ENCODE peak calls at places on chromosomes 13 and 19, in ten cellular contexts. E, I, U, Q, B, Z, O, R, D and M are unnamed samples.

GRCh38 chr19:18279516-18280246 is 1.7 kb downstream of the JUND start:
- DNase-seq in Q (peak), D (peak), B (peak), O (peak), E (peak), U (peak), Z (peak), I (peak), R (peak), M (peak)

GRCh38 chr13:79995334-79995733 is 345.6 kb downstream of the SPRY2 start:
- DNase-seq in O (no peak), I (no peak), B (no peak), U (no peak), Z (no peak), E (no peak), R (no peak), D (no peak), Q (peak), M (no peak)

GRCh38 chr13:38763446-38764381 is 76.8 kb downstream of the FREM2 start:
- DNase-seq in R (no peak), E (no peak), I (no peak), U (no peak), B (no peak), O (peak), Q (peak), Z (peak), D (no peak), M (peak)

GRCh38 chr19:2888739-2889224 is 11.9 kb upstream of the ZNF57 start:
- DNase-seq in E (peak), R (no peak), U (no peak), B (no peak), Q (no peak), I (no peak), Z (peak), D (peak), O (no peak), M (peak)

GRCh38 chr13:75693227-75693626 is 57.1 kb downstream of the LMO7 start:
- DNase-seq in B (no peak), D (no peak), U (no peak), O (no peak), I (no peak), Z (no peak), Q (no peak), E (no peak), R (no peak), M (no peak)

GRCh38 chr19:2171349-2172145 is 7.8 kb downstream of the DOT1L start:
- DNase-seq in D (no peak), O (peak), B (no peak), I (no peak), Q (no peak), U (no peak), R (no peak), E (no peak), Z (no peak), M (peak)

GRCh38 chr13:26629260-26629659 is 71.8 kb downstream of the WASF3 start:
- DNase-seq in U (no peak), B (no peak), E (no peak), Q (peak), R (no peak), O (no peak), Z (peak), I (no peak), D (no peak), M (no peak)

GRCh38 chr19:16075430-16076153 is 703 bp upstream of the TPM4 start:
- DNase-seq in R (peak), Q (no peak), O (no peak), D (no peak), I (peak), E (no peak), B (no peak), U (no peak), Z (no peak), M (no peak)

GRCh38 chr13:37418490-37418889 is 180.1 kb downstream of the POSTN start:
- DNase-seq in E (no peak), R (no peak), O (no peak), B (no peak), U (no peak), Q (no peak), D (no peak), I (no peak), Z (no peak), M (no peak)

GRCh38 chr19:46674416-46675178 is 13.6 kb upstream of the DACT3 start:
- DNase-seq in O (no peak), I (no peak), B (no peak), U (no peak), D (no peak), Q (peak), E (no peak), Z (peak), R (no peak), M (no peak)

GRCh38 chr19:41919948-41920712 is 8.1 kb downstream of the ERFL start:
- DNase-seq in I (no peak), D (no peak), E (no peak), B (no peak), R (no peak), Q (no peak), Z (no peak), O (no peak), U (no peak), M (no peak)

GRCh38 chr13:93233997-93234416 is 7.4 kb downstream of the GPC6 start:
- DNase-seq in E (no peak), R (no peak), Z (peak), O (peak), U (no peak), B (no peak), Q (no peak), D (no peak), I (no peak), M (peak)
- TF ChIP-seq CTCF in E (peak), R (no peak), Z (peak), O (peak), U (no peak), B (no peak), Q (peak), D (no peak), I (no peak), M (no peak)

GRCh38 chr19:13097331-13098258 is 5.1 kb downstream of the LYL1 start:
- DNase-seq in E (peak), U (no peak), R (no peak), O (no peak), Z (peak), B (no peak), I (peak), Q (no peak), D (no peak), M (no peak)
- H3K4me3 ChIP-seq in E (peak), U (no peak), R (peak), O (no peak), Z (peak), B (no peak), I (peak), Q (peak), D (no peak), M (no peak)

DNA sequence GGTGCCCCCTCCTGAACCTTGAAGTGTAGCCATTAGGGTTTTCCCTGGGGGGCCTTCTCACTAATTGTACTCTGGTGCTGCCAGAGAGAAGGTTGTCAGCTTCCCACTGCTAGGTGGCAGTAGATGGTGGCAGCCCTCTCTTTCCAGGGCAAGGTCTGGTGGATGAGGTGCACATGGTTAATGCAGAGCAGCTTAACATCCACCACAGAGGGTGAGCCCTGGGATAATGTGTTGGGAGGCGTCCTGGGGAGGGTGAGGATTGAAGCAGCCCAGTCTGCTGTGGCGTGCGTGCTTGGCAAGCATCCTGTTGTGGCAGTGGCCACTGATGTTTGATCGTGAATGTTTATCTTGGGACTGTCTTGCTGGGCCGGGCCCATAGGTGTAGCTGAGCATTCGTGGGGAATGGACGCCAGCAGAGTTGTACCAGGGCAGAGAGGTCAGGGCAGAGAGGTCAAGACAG is 5.8 kb downstream of the EGLN2 start:
- DNase-seq in E (no peak), U (no peak), D (no peak), I (no peak), O (no peak), B (no peak), Q (no peak), Z (no peak), R (no peak), M (no peak)
- TF ChIP-seq CTCF in E (no peak), U (no peak), D (no peak), I (no peak), O (no peak), B (no peak), Q (peak), Z (no peak), R (peak), M (no peak)

GRCh38 chr13:70108276-70108845 is at the start of gene KLHL1:
- DNase-seq in Z (no peak), O (no peak), B (no peak), I (no peak), D (no peak), E (no peak), Q (no peak), U (no peak), R (no peak), M (no peak)
- H3K4me3 ChIP-seq in Z (no peak), O (no peak), B (no peak), I (no peak), D (no peak), E (no peak), Q (no peak), U (no peak), R (no peak), M (no peak)

GRCh38 chr19:33812388-33813330 is 16.0 kb downstream of the KCTD15 start:
- DNase-seq in D (no peak), R (no peak), U (no peak), B (no peak), Z (no peak), O (no peak), E (peak), I (peak), Q (no peak), M (no peak)
- TF ChIP-seq CTCF in D (no peak), R (no peak), U (no peak), B (no peak), Z (no peak), O (no peak), E (no peak), I (no peak), Q (no peak), M (no peak)

GRCh38 chr13:65631078-65631477 is 1599.1 kb downstream of the PCDH9 start:
- DNase-seq in D (no peak), O (no peak), E (no peak), B (no peak), U (no peak), Z (no peak), Q (no peak), I (no peak), R (no peak), M (no peak)
- H3K4me3 ChIP-seq in D (no peak), O (no peak), E (no peak), B (no peak), U (no peak), Z (no peak), Q (no peak), I (no peak), R (no peak), M (no peak)

DNA sequence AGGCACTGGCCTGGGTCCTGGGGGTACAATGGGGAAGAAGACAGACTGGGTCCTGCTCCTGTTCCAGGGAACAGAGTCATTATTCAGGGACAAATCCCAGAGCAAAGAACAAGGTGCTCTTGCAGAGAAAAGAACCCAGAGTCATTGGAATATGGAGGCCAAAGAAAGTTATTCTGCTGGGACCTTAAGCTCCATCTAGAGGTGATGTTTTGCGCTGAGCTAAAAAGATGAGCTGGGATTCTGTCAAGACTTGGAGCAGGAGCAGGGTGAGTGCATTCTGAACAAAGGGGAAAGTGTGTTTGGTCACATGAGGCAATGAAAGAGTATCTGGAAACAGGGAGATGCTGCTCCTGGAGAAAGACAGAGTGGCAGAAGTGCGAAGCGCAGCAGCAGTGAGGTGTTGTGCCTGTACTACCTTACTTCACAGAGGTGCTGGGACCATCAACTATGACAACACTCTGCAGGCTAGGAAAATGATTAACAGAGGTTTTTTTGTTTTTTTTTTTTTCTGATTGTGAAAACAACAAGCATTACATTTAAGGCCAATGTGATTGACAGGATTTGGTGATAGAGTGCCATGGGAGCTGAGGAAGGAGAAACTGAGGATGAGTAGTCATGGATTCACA is 95.3 kb upstream of the TNFSF11 start:
- DNase-seq in D (no peak), Z (peak), Q (peak), B (no peak), E (no peak), I (no peak), O (peak), U (no peak), R (no peak), M (peak)
- TF ChIP-seq CTCF in D (peak), Z (peak), Q (peak), B (no peak), E (no peak), I (no peak), O (peak), U (no peak), R (peak), M (peak)